ENCODE peak calls at places on chromosomes 7 and 10, in eight cellular contexts. O, X, W, F, M, G, V and E are unnamed samples.

GRCh38 chr10:91589015-91589655 is 43.7 kb downstream of the PPP1R3C start:
- DNase-seq in W (no peak), V (peak), M (no peak), O (no peak), G (no peak), X (no peak), F (no peak), E (no peak)

GRCh38 chr7:85156661-85157213 is 30.1 kb downstream of the SEMA3D start:
- DNase-seq in X (no peak), W (no peak), G (no peak), M (no peak), O (no peak), F (no peak), V (no peak), E (no peak)

GRCh38 chr7:102061981-102062390 is 224.7 kb upstream of the SH2B2 start:
- DNase-seq in O (no peak), X (no peak), W (no peak), G (no peak), V (no peak), M (no peak), F (no peak), E (no peak)

GRCh38 chr10:20975236-20975635 is 78.1 kb upstream of the NEBL start:
- DNase-seq in O (no peak), G (no peak), M (no peak), V (no peak), F (no peak), W (no peak), X (no peak), E (no peak)

GRCh38 chr10:29858352-29859267 is 200.8 kb downstream of the JCAD start:
- DNase-seq in F (peak), G (peak), O (peak), M (peak), W (peak), X (peak), V (peak), E (peak)

GRCh38 chr7:32089256-32089655 is 19.0 kb upstream of the PDE1C start:
- DNase-seq in F (no peak), W (no peak), G (no peak), O (no peak), V (no peak), X (no peak), M (no peak), E (no peak)

GRCh38 chr7:140649566-140650205 is 9.1 kb upstream of the DENND2A start:
- DNase-seq in F (peak), X (no peak), G (no peak), V (no peak), O (no peak), M (no peak), W (no peak), E (no peak)

GRCh38 chr7:44693641-44694313 is 54.9 kb upstream of the ZMIZ2 start:
- DNase-seq in W (no peak), G (no peak), O (peak), F (peak), M (no peak), X (no peak), V (peak), E (no peak)

GRCh38 chr10:28217848-28218247 is 85.0 kb downstream of the MPP7 start:
- DNase-seq in F (peak), W (no peak), G (no peak), X (no peak), M (no peak), O (peak), V (no peak), E (no peak)

GRCh38 chr7:137539111-137539715 is 195.7 kb upstream of the PTN start:
- DNase-seq in X (no peak), V (no peak), M (no peak), W (no peak), G (no peak), F (peak), O (peak), E (no peak)

GRCh38 chr7:158411232-158411950 is 176.2 kb downstream of the PTPRN2 start:
- DNase-seq in M (no peak), V (no peak), G (no peak), X (no peak), W (no peak), F (no peak), O (no peak), E (no peak)

GRCh38 chr10:116470071-116470470 is 42.4 kb downstream of the PNLIPRP3 start:
- DNase-seq in G (no peak), X (no peak), F (peak), M (no peak), V (no peak), O (no peak), W (no peak), E (no peak)

GRCh38 chr10:69944761-69945160 is 107.9 kb upstream of the MACROH2A2 start:
- DNase-seq in F (no peak), W (no peak), O (no peak), M (no peak), V (no peak), X (no peak), G (no peak), E (no peak)

GRCh38 chr10:48658243-48658888 is 26.3 kb upstream of the WDFY4 start:
- DNase-seq in V (peak), F (peak), W (peak), G (peak), O (peak), M (peak), X (peak), E (peak)

GRCh38 chr10:67602268-67602950 is 93.6 kb downstream of the CTNNA3 start:
- DNase-seq in W (no peak), V (no peak), F (peak), M (no peak), O (peak), G (no peak), X (no peak), E (peak)

GRCh38 chr10:20909801-20910200 is 12.7 kb upstream of the NEBL start:
- DNase-seq in M (no peak), W (no peak), X (no peak), F (no peak), O (no peak), G (no peak), V (no peak), E (no peak)

GRCh38 chr7:153413199-153413539 is 639.0 kb upstream of the DPP6 start:
- DNase-seq in G (no peak), W (no peak), O (no peak), X (no peak), F (no peak), M (no peak), V (no peak), E (no peak)

GRCh38 chr10:123781324-123781900 is 110.2 kb downstream of the CPXM2 start:
- DNase-seq in X (no peak), M (no peak), G (no peak), V (no peak), O (no peak), F (no peak), W (no peak), E (no peak)

GRCh38 chr10:61078542-61078941 is 134.6 kb upstream of the RHOBTB1 start:
- DNase-seq in G (no peak), O (no peak), W (no peak), M (no peak), F (no peak), X (no peak), V (no peak), E (no peak)

GRCh38 chr10:17847586-17848296 is 38.6 kb downstream of the MRC1 start:
- DNase-seq in M (no peak), W (no peak), V (no peak), G (peak), X (no peak), F (no peak), O (no peak), E (no peak)

GRCh38 chr7:39697481-39697880 is 74.1 kb downstream of the RALA start:
- DNase-seq in W (no peak), M (no peak), O (no peak), X (no peak), F (no peak), G (no peak), V (no peak), E (no peak)

GRCh38 chr10:61262486-61263261 is 190.5 kb downstream of the TMEM26 start:
- DNase-seq in G (no peak), O (peak), W (no peak), V (no peak), M (no peak), X (no peak), F (no peak), E (no peak)

GRCh38 chr7:2863461-2864066 is 19.5 kb upstream of the GNA12 start:
- DNase-seq in O (peak), W (no peak), V (peak), F (peak), G (peak), M (peak), X (peak), E (no peak)

GRCh38 chr10:132310701-132311337 is 3.1 kb upstream of the STK32C start:
- DNase-seq in X (no peak), O (no peak), M (no peak), W (no peak), F (no peak), G (no peak), V (no peak), E (no peak)

GRCh38 chr10:119242191-119242590 is 34.8 kb downstream of the GRK5 start:
- DNase-seq in V (no peak), X (no peak), O (no peak), M (no peak), F (no peak), W (no peak), G (no peak), E (no peak)

GRCh38 chr10:33052915-33053810 is 95.1 kb upstream of the ITGB1 start:
- DNase-seq in G (no peak), V (no peak), X (no peak), O (no peak), F (no peak), W (no peak), M (no peak), E (no peak)

GRCh38 chr7:11207565-11207964 is 233.9 kb downstream of the PHF14 start:
- DNase-seq in W (no peak), V (no peak), O (no peak), G (no peak), F (no peak), X (no peak), M (no peak), E (no peak)

GRCh38 chr7:44210107-44210506 is 9.3 kb downstream of the YKT6 start:
- DNase-seq in X (no peak), M (no peak), O (no peak), F (no peak), W (no peak), V (no peak), G (no peak), E (no peak)

GRCh38 chr10:103244663-103245271 is 920 bp upstream of the RPEL1 start:
- DNase-seq in X (peak), G (peak), M (peak), W (peak), F (peak), O (peak), V (peak), E (peak)